ENCODE peak calls at places on chromosomes 13 and 19, in nine cellular contexts. O is upper lobe of right lung; A is adipocyte; E is aorta; G is HuH-7.5; I is dorsolateral prefrontal cortex; W is lower leg skin; H is GM12892; P is activated CD8-positive, alpha-beta memory T cell treated with anti-CD3 and anti-CD28 coated beads, Interleukin-2, amount 10 ng/mL, durations not matched to agents 7 days and 5 days. F is an unnamed sample.

GRCh38 chr19:30710721-30711120 is 338.5 kb downstream of the ZNF536 start:
- DNase-seq in H (no peak), O (no peak), W (no peak), I (no peak), E (no peak), P (no peak), G (no peak), A (no peak), F (no peak)

GRCh38 chr13:113411216-113412023 is 41.9 kb downstream of the ADPRHL1 start:
- DNase-seq in I (no peak), P (no peak), H (no peak), O (peak), G (no peak), E (peak), A (peak), W (peak), F (peak)

GRCh38 chr13:98581377-98581776 is 4.5 kb upstream of the STK24 start:
- DNase-seq in P (no peak), I (no peak), H (no peak), E (no peak), O (no peak), G (no peak), A (no peak), W (no peak), F (no peak)

GRCh38 chr19:47176627-47177090 is 46.0 kb downstream of the SAE1 start:
- DNase-seq in H (no peak), A (peak), P (peak), W (no peak), E (peak), O (no peak), I (no peak), G (no peak), F (no peak)

GRCh38 chr19:12647490-12648071 is 19.0 kb downstream of the MAN2B1 start:
- DNase-seq in P (no peak), G (no peak), I (peak), E (peak), A (peak), W (peak), O (peak), H (no peak), F (peak)

GRCh38 chr19:14582894-14583340 is at the start of gene CLEC17A:
- DNase-seq in I (no peak), E (no peak), G (no peak), W (no peak), P (no peak), H (no peak), O (no peak), A (no peak), F (peak)

GRCh38 chr13:65724261-65724660 is 1505.9 kb downstream of the PCDH9 start:
- DNase-seq in G (no peak), W (no peak), P (no peak), E (no peak), I (no peak), O (no peak), H (no peak), A (peak), F (no peak)

GRCh38 chr19:53792721-53793433 is 31.2 kb downstream of the NLRP12 start:
- DNase-seq in G (peak), A (peak), E (peak), W (peak), I (peak), P (peak), O (peak), H (peak), F (peak)

GRCh38 chr13:44347301-44347700 is 26.3 kb upstream of the SERP2 start:
- DNase-seq in I (no peak), H (no peak), E (no peak), P (no peak), G (no peak), O (no peak), W (no peak), A (no peak), F (no peak)

GRCh38 chr19:7737215-7737614 is 5.3 kb upstream of the CLEC4G start:
- DNase-seq in O (peak), W (no peak), I (no peak), H (no peak), E (no peak), P (no peak), G (no peak), A (no peak), F (no peak)

GRCh38 chr19:29104605-29105241 is 108.2 kb downstream of the UQCRFS1 start:
- DNase-seq in P (no peak), W (no peak), H (no peak), A (no peak), I (no peak), O (no peak), G (no peak), E (no peak), F (peak)

GRCh38 chr19:6856749-6857372 is 30.5 kb upstream of the ADGRE1 start:
- DNase-seq in O (no peak), H (no peak), P (no peak), W (no peak), A (no peak), I (peak), E (no peak), G (no peak), F (peak)

GRCh38 chr13:43304449-43304848 is 281.1 kb downstream of the DNAJC15 start:
- DNase-seq in W (no peak), O (no peak), G (no peak), I (no peak), A (no peak), H (no peak), E (no peak), P (no peak), F (no peak)

GRCh38 chr19:14383556-14383897 is 2.3 kb downstream of the ADGRE5 start:
- DNase-seq in O (no peak), H (no peak), A (no peak), W (no peak), P (no peak), G (no peak), I (no peak), E (no peak), F (no peak)

GRCh38 chr13:103810026-103810425 is 743.8 kb upstream of the SLC10A2 start:
- DNase-seq in O (no peak), G (no peak), P (no peak), W (no peak), A (no peak), I (no peak), H (no peak), E (no peak), F (no peak)

GRCh38 chr19:28577199-28577598 is 635.8 kb downstream of the UQCRFS1 start:
- DNase-seq in E (no peak), A (no peak), H (no peak), O (no peak), P (no peak), W (no peak), I (no peak), G (no peak), F (peak)

GRCh38 chr13:113933901-113934300 is 40.0 kb downstream of the C13orf46 start:
- DNase-seq in W (no peak), E (peak), H (no peak), P (no peak), G (no peak), I (no peak), A (no peak), O (peak), F (peak)

GRCh38 chr13:97339019-97339988 is 94.7 kb upstream of the RAP2A start:
- DNase-seq in P (peak), W (no peak), O (no peak), G (no peak), H (no peak), I (peak), E (peak), A (peak), F (no peak)

GRCh38 chr19:43624933-43625332 is 5.5 kb upstream of the ZNF428 start:
- DNase-seq in H (peak), A (no peak), W (peak), O (peak), P (peak), E (no peak), I (no peak), G (no peak), F (peak)

GRCh38 chr13:91329736-91330135 is 17.8 kb upstream of the MIR17HG start:
- DNase-seq in O (no peak), A (no peak), G (no peak), H (no peak), W (no peak), E (no peak), P (no peak), I (no peak), F (no peak)

F was measured in spleen.